ENCODE peak calls at places on chromosomes 5 and 9, in four cellular contexts. One of them, this sample, is unnamed.

GRCh38 chr9:134182554-134183219 is 18.3 kb upstream of the RNU6ATAC start:
- DNase-seq in left lung: no peak
- DNase-seq in caudate nucleus: no peak
- DNase-seq in IMR-90: peak; percentile 26
- DNase-seq in this sample: peak; percentile 5

GRCh38 chr9:83569326-83569725 is 31.1 kb upstream of the FRMD3 start:
- DNase-seq in caudate nucleus: no peak
- DNase-seq in left lung: no peak
- DNase-seq in IMR-90: no peak
- DNase-seq in this sample: no peak

GRCh38 chr9:130453487-130453886 is 8.7 kb downstream of the ASS1 start:
- DNase-seq in IMR-90: peak; percentile 34
- DNase-seq in left lung: no peak
- DNase-seq in caudate nucleus: no peak
- DNase-seq in this sample: no peak

GRCh38 chr5:173010547-173011464 is 27.2 kb downstream of the ATP6V0E1 start:
- DNase-seq in IMR-90: peak; percentile 32
- DNase-seq in caudate nucleus: no peak
- DNase-seq in left lung: no peak
- DNase-seq in this sample: peak; percentile 74

GRCh38 chr9:135522137-135522877 is 1.1 kb downstream of the LCN1 start:
- DNase-seq in caudate nucleus: no peak
- DNase-seq in left lung: peak; percentile 57
- DNase-seq in IMR-90: no peak
- DNase-seq in this sample: no peak

GRCh38 chr5:14426521-14426920 is 155.1 kb upstream of the OTULINL start:
- DNase-seq in IMR-90: no peak
- DNase-seq in caudate nucleus: no peak
- DNase-seq in left lung: no peak
- DNase-seq in this sample: no peak

GRCh38 chr5:172172912-172173591 is 15.0 kb downstream of the STK10 start:
- DNase-seq in caudate nucleus: peak; percentile 9
- DNase-seq in left lung: no peak
- DNase-seq in IMR-90: no peak
- DNase-seq in this sample: no peak

GRCh38 chr5:179836225-179837019 is 15.7 kb downstream of the SQSTM1 start:
- DNase-seq in caudate nucleus: no peak
- DNase-seq in left lung: peak; percentile 61
- DNase-seq in IMR-90: peak; percentile 52
- DNase-seq in this sample: no peak

GRCh38 chr9:128254855-128255759 is 20.7 kb downstream of the GOLGA2 start:
- DNase-seq in left lung: peak; percentile 89
- DNase-seq in caudate nucleus: no peak
- DNase-seq in IMR-90: peak; percentile 32
- DNase-seq in this sample: peak; percentile 72

GRCh38 chr5:107425541-107426031 is 245.2 kb downstream of the EFNA5 start:
- DNase-seq in caudate nucleus: no peak
- DNase-seq in IMR-90: peak; percentile 80
- DNase-seq in left lung: no peak
- DNase-seq in this sample: no peak

GRCh38 chr9:16266648-16267276 is 603.7 kb downstream of the BNC2 start:
- DNase-seq in left lung: no peak
- DNase-seq in caudate nucleus: no peak
- DNase-seq in IMR-90: no peak
- DNase-seq in this sample: no peak

GRCh38 chr5:79255786-79256557 is 20.0 kb downstream of the JMY start:
- DNase-seq in IMR-90: peak; percentile 46
- DNase-seq in caudate nucleus: no peak
- DNase-seq in left lung: no peak
- DNase-seq in this sample: no peak

GRCh38 chr5:1206521-1207412 is 5.4 kb downstream of the SLC6A19 start:
- DNase-seq in left lung: peak; percentile 72
- DNase-seq in caudate nucleus: no peak
- DNase-seq in IMR-90: no peak
- DNase-seq in this sample: peak; percentile 38

GRCh38 chr5:1208743-1209551 is 7.6 kb downstream of the SLC6A19 start:
- DNase-seq in IMR-90: no peak
- DNase-seq in left lung: peak; percentile 79
- DNase-seq in caudate nucleus: no peak
- DNase-seq in this sample: no peak

GRCh38 chr5:1208221-1208742 is 6.9 kb downstream of the SLC6A19 start:
- DNase-seq in IMR-90: no peak
- DNase-seq in left lung: peak; percentile 49
- DNase-seq in caudate nucleus: no peak
- DNase-seq in this sample: no peak

GRCh38 chr5:1209552-1209852 is 8.1 kb downstream of the SLC6A19 start:
- DNase-seq in left lung: no peak
- DNase-seq in IMR-90: no peak
- DNase-seq in caudate nucleus: no peak
- DNase-seq in this sample: no peak

DNA sequence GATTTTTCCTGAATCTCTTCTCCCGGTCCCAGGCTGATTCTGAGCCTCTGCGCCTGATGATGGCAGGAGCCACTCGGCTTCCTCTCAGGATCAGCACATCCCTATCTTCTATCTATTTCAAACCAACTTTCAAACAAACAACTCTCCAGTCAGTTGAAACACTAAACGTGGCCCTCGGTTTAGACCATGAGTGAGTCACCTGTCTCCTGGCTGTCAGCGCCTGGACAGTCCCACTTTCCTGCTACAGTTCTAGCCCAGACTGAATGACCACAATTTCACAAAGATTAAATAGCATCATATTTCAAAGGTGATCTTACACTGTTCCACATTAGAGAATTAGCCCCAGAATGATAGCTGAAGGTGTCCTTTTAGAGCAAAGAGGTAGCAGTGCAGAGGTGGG is 6.2 kb downstream of the SLC6A19 start:
- DNase-seq in IMR-90: no peak
- DNase-seq in caudate nucleus: no peak
- DNase-seq in left lung: no peak
- DNase-seq in this sample: no peak
- H3K27ac ChIP-seq in IMR-90: no peak overlapping the region
- H3K27ac ChIP-seq in caudate nucleus: no peak overlapping the region
- H3K27ac ChIP-seq in left lung: no peak overlapping the region
- H3K27ac ChIP-seq in this sample: no peak overlapping the region

GRCh38 chr5:132421442-132421841 is 51.9 kb downstream of the SLC22A5 start:
- DNase-seq in IMR-90: no peak
- DNase-seq in caudate nucleus: no peak
- DNase-seq in left lung: no peak
- DNase-seq in this sample: no peak
- H3K27ac ChIP-seq in IMR-90: no peak overlapping the region
- H3K27ac ChIP-seq in caudate nucleus: peak overlapping the region; percentile 16
- H3K27ac ChIP-seq in left lung: peak overlapping the region; percentile 74
- H3K27ac ChIP-seq in this sample: peak overlapping the region; percentile 65

GRCh38 chr5:132677682-132678400 is 4.1 kb downstream of the IL4 start:
- DNase-seq in left lung: no peak
- DNase-seq in IMR-90: no peak
- DNase-seq in caudate nucleus: no peak
- DNase-seq in this sample: no peak

GRCh38 chr5:132675936-132676689 is 2.3 kb downstream of the IL4 start:
- DNase-seq in IMR-90: no peak
- DNase-seq in left lung: no peak
- DNase-seq in caudate nucleus: no peak
- DNase-seq in this sample: no peak

GRCh38 chr5:132673939-132674630 is at the start of gene IL4:
- DNase-seq in caudate nucleus: no peak
- DNase-seq in left lung: no peak
- DNase-seq in IMR-90: no peak
- DNase-seq in this sample: no peak

GRCh38 chr5:132677191-132677590 is 3.4 kb downstream of the IL4 start:
- DNase-seq in IMR-90: peak; percentile 91
- DNase-seq in caudate nucleus: no peak
- DNase-seq in left lung: peak; percentile 85
- DNase-seq in this sample: peak; percentile 92

DNA sequence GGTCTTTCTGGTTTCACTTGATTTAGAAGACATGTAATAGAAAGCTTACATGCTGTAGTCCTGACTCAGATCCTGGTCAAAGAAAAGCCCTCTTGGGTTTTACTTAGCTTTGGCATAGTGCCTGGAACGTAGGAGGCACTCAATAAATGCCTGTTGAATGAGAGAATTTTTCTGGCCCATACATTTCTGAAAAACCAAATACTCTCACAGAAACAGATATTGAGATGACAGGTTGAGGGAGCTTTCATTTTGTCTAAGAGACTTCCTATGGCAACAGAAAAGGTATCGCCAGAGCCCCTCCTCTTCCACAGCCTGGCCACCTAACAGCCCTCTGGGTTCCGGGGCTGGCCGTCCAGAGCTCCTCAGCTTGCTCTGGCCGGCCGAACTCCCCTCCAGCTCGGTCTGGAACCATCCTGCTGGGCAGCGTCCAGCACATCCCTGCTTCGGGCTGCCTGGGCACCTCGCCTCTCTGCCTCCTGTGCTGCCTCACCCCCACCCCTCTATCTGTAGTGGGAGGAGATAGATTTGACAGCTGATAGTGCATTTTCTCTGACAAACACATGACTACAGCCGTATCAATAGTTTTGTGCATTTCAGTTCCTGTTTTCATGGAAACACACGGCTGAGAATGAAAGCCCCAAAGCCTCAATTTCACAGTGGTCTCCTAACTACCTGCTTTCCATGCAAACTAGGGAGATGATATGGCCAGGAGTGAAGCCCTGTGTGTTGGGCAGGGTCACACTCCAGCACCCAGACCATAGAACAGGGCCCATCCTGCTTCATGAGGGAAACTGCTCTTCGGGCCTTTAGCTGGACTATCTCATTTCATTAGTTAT is 1.1 kb downstream of the IL4 start:
- DNase-seq in caudate nucleus: no peak
- DNase-seq in IMR-90: peak; percentile 98
- DNase-seq in left lung: no peak
- DNase-seq in this sample: peak; percentile 68
- H3K27ac ChIP-seq in caudate nucleus: no peak overlapping the region
- H3K27ac ChIP-seq in IMR-90: peak overlapping the region; percentile 73
- H3K27ac ChIP-seq in left lung: peak overlapping the region; percentile 82
- H3K27ac ChIP-seq in this sample: peak overlapping the region; percentile 93

DNA sequence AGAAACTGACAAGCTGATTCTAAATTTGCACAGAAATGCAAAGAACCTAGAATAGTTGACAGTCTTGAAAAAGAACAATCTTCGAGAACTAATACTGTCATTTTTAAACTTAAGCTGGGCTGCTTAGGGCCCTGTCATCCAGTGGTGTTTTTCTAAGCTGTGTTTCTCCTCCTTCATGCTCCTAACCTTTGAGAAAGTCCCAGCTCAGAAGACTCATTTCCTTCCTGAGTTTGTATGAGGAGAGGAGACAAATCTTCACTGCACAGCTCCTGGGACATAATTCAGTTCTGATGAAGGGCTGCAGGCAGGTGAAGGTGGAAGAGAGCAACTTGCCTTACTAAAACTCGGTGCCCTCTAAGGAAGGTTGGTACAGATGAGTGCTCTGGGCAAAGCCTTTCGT is 109.5 kb upstream of the ANKRD55 start:
- DNase-seq in left lung: no peak
- DNase-seq in caudate nucleus: no peak
- DNase-seq in IMR-90: no peak
- DNase-seq in this sample: no peak
- H3K27ac ChIP-seq in left lung: no peak overlapping the region
- H3K27ac ChIP-seq in caudate nucleus: no peak overlapping the region
- H3K27ac ChIP-seq in IMR-90: no peak overlapping the region
- H3K27ac ChIP-seq in this sample: no peak overlapping the region

GRCh38 chr9:88954073-88954472 is 37.2 kb upstream of the S1PR3 start:
- DNase-seq in left lung: no peak
- DNase-seq in IMR-90: peak; percentile 26
- DNase-seq in caudate nucleus: no peak
- DNase-seq in this sample: no peak

GRCh38 chr9:88952086-88952615 is 39.1 kb upstream of the S1PR3 start:
- DNase-seq in left lung: no peak
- DNase-seq in caudate nucleus: no peak
- DNase-seq in IMR-90: no peak
- DNase-seq in this sample: no peak

GRCh38 chr9:88952976-88953375 is 38.3 kb upstream of the S1PR3 start:
- DNase-seq in caudate nucleus: no peak
- DNase-seq in left lung: no peak
- DNase-seq in IMR-90: no peak
- DNase-seq in this sample: no peak

GRCh38 chr9:88951143-88951542 is 40.1 kb upstream of the S1PR3 start:
- DNase-seq in left lung: no peak
- DNase-seq in IMR-90: no peak
- DNase-seq in caudate nucleus: no peak
- DNase-seq in this sample: no peak

DNA sequence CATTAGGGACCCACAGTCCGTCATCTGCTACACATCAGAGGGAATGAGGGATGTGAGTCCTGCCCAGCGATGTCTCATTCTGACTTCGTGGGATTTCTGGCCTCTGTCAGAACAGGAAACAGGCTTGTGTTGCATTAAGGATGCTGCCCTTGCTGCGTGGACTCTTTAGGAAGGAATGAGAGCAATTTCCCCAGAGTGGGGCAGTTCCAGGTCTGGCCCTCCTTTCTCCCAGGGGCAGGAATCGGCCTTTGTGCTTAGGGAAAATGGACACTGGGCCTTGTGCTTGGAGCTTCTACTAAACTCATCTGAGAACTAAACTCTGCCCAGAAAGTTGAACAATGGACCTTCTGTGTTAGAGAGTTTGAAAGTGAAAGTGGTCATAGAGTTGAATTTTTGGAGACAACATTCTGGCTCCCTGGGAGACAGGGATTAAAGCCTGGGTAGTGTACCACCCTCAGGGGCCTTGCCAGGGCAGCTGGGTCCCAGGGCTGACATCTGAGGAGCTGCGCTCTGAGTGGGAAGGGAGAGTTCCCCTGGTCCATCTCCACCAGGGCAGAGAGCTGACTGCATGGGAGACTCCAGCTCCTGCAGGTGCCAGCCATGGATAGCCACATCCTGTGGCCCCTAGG is 37.8 kb upstream of the S1PR3 start:
- DNase-seq in left lung: no peak
- DNase-seq in caudate nucleus: peak; percentile 12
- DNase-seq in IMR-90: peak; percentile 73
- DNase-seq in this sample: no peak
- H3K27ac ChIP-seq in left lung: no peak overlapping the region
- H3K27ac ChIP-seq in caudate nucleus: peak overlapping the region; percentile 53
- H3K27ac ChIP-seq in IMR-90: peak overlapping the region; percentile 16
- H3K27ac ChIP-seq in this sample: no peak overlapping the region

GRCh38 chr9:136538599-136539426 is 7.0 kb downstream of the NOTCH1 start:
- DNase-seq in caudate nucleus: no peak
- DNase-seq in IMR-90: no peak
- DNase-seq in left lung: no peak
- DNase-seq in this sample: no peak
- H3K27ac ChIP-seq in caudate nucleus: peak overlapping the region; percentile 82
- H3K27ac ChIP-seq in IMR-90: no peak overlapping the region
- H3K27ac ChIP-seq in left lung: peak overlapping the region; percentile 89
- H3K27ac ChIP-seq in this sample: no peak overlapping the region